ENCODE peak calls at places on chromosomes 11 and 22, in ten cellular contexts. V, L, G, N, M, I, K, Q, R and P are unnamed samples.

GRCh38 chr11:90770007-90770406 is 547.2 kb upstream of the CHORDC1 start:
- DNase-seq in G (no peak), I (no peak), V (no peak), K (no peak), R (no peak), N (no peak), Q (no peak), L (no peak), M (no peak), P (no peak)

GRCh38 chr11:89235976-89236375 is 58.3 kb downstream of the TYR start:
- DNase-seq in I (no peak), V (no peak), N (no peak), G (no peak), Q (no peak), L (no peak), K (no peak), R (no peak), M (no peak), P (no peak)

GRCh38 chr22:32672542-32672941 is 129.0 kb upstream of the TIMP3 start:
- DNase-seq in Q (no peak), L (no peak), I (no peak), N (no peak), M (no peak), G (no peak), K (no peak), V (no peak), R (no peak), P (no peak)

GRCh38 chr22:22547226-22547625 is 11.8 kb downstream of the PRAME start:
- DNase-seq in K (no peak), V (no peak), N (no peak), M (no peak), L (no peak), G (no peak), I (no peak), R (no peak), Q (no peak), P (no peak)

GRCh38 chr22:50000587-50001387 is 11.8 kb downstream of the IL17REL start:
- DNase-seq in V (no peak), Q (no peak), I (no peak), N (no peak), G (no peak), K (no peak), R (no peak), L (no peak), M (no peak), P (no peak)

GRCh38 chr11:123616505-123617198 is 37.8 kb downstream of the SCN3B start:
- DNase-seq in N (peak; percentile 79), V (peak; percentile 85), K (no peak), G (no peak), I (no peak), L (no peak), Q (no peak), M (peak; percentile 18), R (no peak), P (no peak)

GRCh38 chr11:43786016-43786415 is 94.6 kb upstream of the ALKBH3 start:
- DNase-seq in Q (no peak), G (no peak), K (no peak), L (no peak), V (no peak), I (no peak), N (no peak), R (no peak), M (no peak), P (no peak)

GRCh38 chr11:44007746-44008501 is 39.9 kb upstream of the ACCSL start:
- DNase-seq in I (no peak), R (no peak), G (no peak), K (peak; percentile 11), Q (no peak), N (no peak), M (no peak), L (no peak), V (peak; percentile 34), P (no peak)

GRCh38 chr22:35549338-35549737 is 8.7 kb downstream of the RASD2 start:
- DNase-seq in I (no peak), K (no peak), Q (no peak), L (no peak), G (no peak), M (no peak), N (peak; percentile 56), R (no peak), V (no peak), P (no peak)

GRCh38 chr22:37639070-37639760 is at the start of gene SH3BP1:
- DNase-seq in L (no peak), M (no peak), Q (peak; percentile 76), V (no peak), I (peak; percentile 59), G (no peak), R (no peak), N (peak; percentile 53), K (peak; percentile 88), P (peak; percentile 50)

GRCh38 chr11:86208572-86208971 is 36.0 kb upstream of the EED start:
- DNase-seq in V (no peak), I (no peak), R (no peak), L (no peak), N (no peak), K (no peak), M (no peak), G (no peak), Q (no peak), P (no peak)

GRCh38 chr11:60870276-60870675 is 2.9 kb downstream of the ZP1 start:
- DNase-seq in Q (peak; percentile 57), L (no peak), M (no peak), N (no peak), R (no peak), I (no peak), V (peak; percentile 32), G (no peak), K (no peak), P (no peak)

GRCh38 chr11:8092587-8093424 is 11.8 kb downstream of the TUB start:
- DNase-seq in G (peak; percentile 78), R (no peak), N (peak; percentile 77), K (peak; percentile 71), I (peak; percentile 68), Q (peak; percentile 48), V (peak; percentile 79), L (no peak), M (no peak), P (peak; percentile 19)

GRCh38 chr11:117856252-117856651 is 20.2 kb downstream of the FXYD6 start:
- DNase-seq in L (no peak), N (no peak), I (peak; percentile 11), K (peak; percentile 12), R (no peak), M (no peak), Q (no peak), G (no peak), V (peak; percentile 50), P (no peak)

DNA sequence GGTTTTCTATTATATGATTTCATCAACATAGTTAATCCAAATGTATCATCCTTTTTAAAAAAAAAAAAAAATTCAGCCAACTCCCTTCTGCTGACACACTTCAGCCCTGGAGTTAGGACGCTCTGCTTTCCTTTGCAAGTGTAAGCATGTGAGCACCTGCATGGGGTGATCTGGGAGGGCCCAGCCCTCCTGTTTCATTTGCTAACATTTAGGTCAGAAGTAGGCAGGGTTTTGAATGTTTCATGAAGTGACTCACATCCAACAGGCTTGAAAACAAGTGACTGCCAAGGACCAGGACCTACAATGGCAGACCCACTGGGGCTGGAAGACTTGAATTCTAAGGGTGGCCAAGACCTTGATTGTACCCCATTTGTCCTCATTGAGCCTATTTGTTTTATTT is 137.4 kb downstream of the CD44 start:
- DNase-seq in I (peak; percentile 33), G (no peak), Q (no peak), V (no peak), R (no peak), N (no peak), M (no peak), L (no peak), K (no peak), P (peak; percentile 11)
- H3K4me1 ChIP-seq in I (peaks cover 16% of the 10 kb centered on the region), G (peaks cover 7% of the 10 kb centered on the region), Q (peaks cover 18% of the 10 kb centered on the region), V (peaks cover 16% of the 10 kb centered on the region), R (peaks cover 9% of the 10 kb centered on the region), N (peaks cover 22% of the 10 kb centered on the region), M (no peaks in the 10 kb centered on the region), L (no peaks in the 10 kb centered on the region), K (no peaks in the 10 kb centered on the region), P (peaks cover 30% of the 10 kb centered on the region)

GRCh38 chr11:2180347-2180746 is 8.7 kb upstream of the TH start:
- DNase-seq in L (no peak), G (no peak), M (no peak), R (no peak), I (no peak), K (no peak), V (no peak), Q (no peak), N (no peak), P (no peak)
- H3K27me3 ChIP-seq in L (no peaks in the 10 kb centered on the region), G (no peaks in the 10 kb centered on the region), M (peaks cover 8% of the 10 kb centered on the region), R (peaks cover 34% of the 10 kb centered on the region), I (peaks cover 20% of the 10 kb centered on the region), K (no peaks in the 10 kb centered on the region), V (peaks cover 27% of the 10 kb centered on the region), Q (no peaks in the 10 kb centered on the region), N (peaks cover 20% of the 10 kb centered on the region), P (no peaks in the 10 kb centered on the region)

DNA sequence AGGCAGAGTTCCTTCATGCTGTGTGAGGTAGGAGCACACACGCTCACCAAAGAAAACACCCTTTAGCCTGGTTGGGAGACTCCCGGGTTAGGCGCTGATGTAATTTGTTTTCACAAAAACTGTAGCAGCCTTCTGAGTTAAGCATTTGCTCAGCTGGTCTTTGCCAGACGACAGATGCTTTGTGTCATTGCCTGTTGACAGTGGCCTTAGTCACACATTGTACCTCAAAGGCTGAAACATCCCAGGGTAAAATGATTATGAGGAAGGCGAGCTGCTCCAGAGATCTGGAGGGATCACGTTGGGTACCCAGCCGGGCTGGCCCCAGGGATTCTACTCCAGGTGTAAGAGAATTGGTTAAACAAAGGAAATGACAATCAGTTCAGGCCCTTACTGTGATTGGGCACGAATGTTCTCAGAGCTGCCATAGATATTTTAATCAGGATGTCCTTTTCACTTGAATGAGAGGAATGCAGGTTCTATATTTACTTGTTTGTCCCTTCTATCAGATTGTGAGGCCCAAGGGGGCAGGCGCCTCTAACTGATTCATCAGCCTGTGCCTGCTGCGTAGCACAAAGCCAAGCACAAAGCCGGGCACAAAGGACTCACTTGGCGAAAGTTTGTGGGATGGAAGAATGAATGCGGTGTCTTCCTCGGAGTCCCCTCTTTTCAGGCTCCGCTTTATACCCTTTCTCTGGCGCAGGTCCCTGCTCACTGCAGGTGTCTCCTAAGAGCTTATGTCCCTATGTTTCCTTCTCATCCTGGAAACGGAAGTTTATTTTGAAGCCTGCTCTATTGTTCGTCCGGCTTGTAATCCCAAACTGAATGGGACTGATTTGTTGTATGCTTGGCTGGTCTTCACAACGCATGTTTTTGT is 47.1 kb downstream of the ADM start:
- DNase-seq in I (peak; percentile 53), N (peak; percentile 85), M (peak; percentile 20), K (peak; percentile 97), Q (no peak), R (no peak), L (peak; percentile 82), V (peak; percentile 90), G (peak; percentile 59), P (no peak)
- H3K27ac ChIP-seq in I (peak overlapping the region; percentile 71), N (peak overlapping the region; percentile 82), M (peak overlapping the region; percentile 52), K (peak overlapping the region; percentile 100), Q (no peak overlapping the region), R (no peak overlapping the region), L (peak overlapping the region; percentile 58), V (peak overlapping the region; percentile 63), G (peak overlapping the region; percentile 25), P (no peak overlapping the region)

DNA sequence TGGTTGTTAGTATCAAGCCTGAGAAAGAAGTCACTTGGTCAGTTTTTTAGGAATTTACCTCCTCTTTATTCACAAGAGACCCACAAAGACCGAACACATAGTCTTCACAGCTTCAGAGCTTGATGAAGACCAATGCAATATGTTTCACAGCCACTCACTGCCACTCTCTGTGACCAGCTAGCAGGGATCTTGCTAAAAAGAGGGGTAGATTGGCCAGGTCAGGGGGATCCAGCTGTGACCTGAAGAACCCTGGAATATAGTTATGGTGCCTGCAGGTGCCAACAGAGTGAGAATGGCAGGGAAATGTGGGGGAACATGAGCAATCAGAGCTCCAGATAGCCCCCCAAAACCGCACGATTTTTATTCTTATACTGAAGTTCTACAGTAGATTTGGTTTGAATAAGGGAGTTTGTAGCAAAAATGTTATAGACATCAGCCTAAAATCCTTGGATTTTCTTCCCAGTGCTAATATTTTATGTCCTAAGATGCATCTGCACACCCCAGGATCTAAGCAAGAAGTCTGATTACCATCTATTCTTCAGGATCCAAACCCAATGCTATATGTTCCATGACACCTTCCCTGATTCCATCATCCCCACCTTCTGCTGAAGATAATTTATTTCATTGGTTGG is 8.7 kb downstream of the POU2AF1 start:
- DNase-seq in L (no peak), M (no peak), Q (no peak), N (no peak), I (no peak), R (no peak), G (no peak), K (no peak), V (no peak), P (no peak)
- H3K4me1 ChIP-seq in L (no peaks in the 10 kb centered on the region), M (no peaks in the 10 kb centered on the region), Q (no peaks in the 10 kb centered on the region), N (no peaks in the 10 kb centered on the region), I (peaks cover 28% of the 10 kb centered on the region), R (no peaks in the 10 kb centered on the region), G (no peaks in the 10 kb centered on the region), K (no peaks in the 10 kb centered on the region), V (peaks cover 11% of the 10 kb centered on the region), P (no peaks in the 10 kb centered on the region)